ENCODE peak calls at places on chromosomes 13 and 19, in four cellular contexts. B is WTC11; E is stimulated activated CD4-positive, alpha-beta T cell treated with anti-CD3 and anti-CD28 coated beads, Interleukin-15, amount 100 ng/mL, for 24 hours; I is NCI-H2081. Z is an unnamed sample.

GRCh38 chr19:30419581-30420180 is 47.5 kb downstream of the ZNF536 start:
- DNase-seq in B (no peak), E (no peak), I (no peak), Z (no peak)

GRCh38 chr13:72875233-72875632 is 93.3 kb downstream of the PIBF1 start:
- DNase-seq in B (no peak), E (no peak), I (no peak), Z (no peak)

GRCh38 chr13:69226427-69226826 is 881.2 kb upstream of the ATXN8OS start:
- DNase-seq in B (no peak), E (no peak), I (no peak), Z (no peak)

GRCh38 chr13:113843063-113843654 is 20.7 kb downstream of the GAS6 start:
- DNase-seq in B (no peak), E (no peak), I (no peak), Z (no peak)

GRCh38 chr13:90032841-90033493 is 1314.5 kb upstream of the MIR17HG start:
- DNase-seq in B (no peak), E (no peak), I (no peak), Z (no peak)

GRCh38 chr13:87527036-87527435 is 144.1 kb upstream of the SLITRK5 start:
- DNase-seq in B (no peak), E (no peak), I (no peak), Z (no peak)

GRCh38 chr13:51832471-51833152 is 12.4 kb downstream of the TMEM272 start:
- DNase-seq in B (no peak), E (peak), I (no peak), Z (no peak)

GRCh38 chr19:49106648-49107135 is 7.5 kb upstream of the LIN7B start:
- DNase-seq in B (peak), E (peak), I (peak), Z (peak)

GRCh38 chr19:30362156-30362754 is 9.9 kb upstream of the ZNF536 start:
- DNase-seq in B (no peak), E (no peak), I (no peak), Z (no peak)

GRCh38 chr19:30131722-30132291 is 189.8 kb downstream of the URI1 start:
- DNase-seq in B (no peak), E (no peak), I (no peak), Z (no peak)

GRCh38 chr13:28145049-28145448 is 6.7 kb downstream of the PAN3 start:
- DNase-seq in B (no peak), E (no peak), I (no peak), Z (no peak)

GRCh38 chr13:77222000-77222690 is 104.7 kb downstream of the MYCBP2 start:
- DNase-seq in B (no peak), E (no peak), I (no peak), Z (no peak)

GRCh38 chr19:34733266-34733825 is 697 bp upstream of the ZNF181 start:
- DNase-seq in B (peak), E (no peak), I (no peak), Z (no peak)

GRCh38 chr19:13794388-13794751 is 873 bp upstream of the ZSWIM4 start:
- DNase-seq in B (no peak), E (no peak), I (no peak), Z (no peak)